ENCODE peak calls at places on chromosomes 16 and 17, in six cellular contexts. One of them, this sample, is unnamed.

GRCh38 chr17:73792994-73793393 is 148.7 kb upstream of the SDK2 start:
- DNase-seq in GM23338: no peak
- DNase-seq in GM12878: no peak
- DNase-seq in HepG2: no peak
- DNase-seq in H1: no peak
- DNase-seq in K562: no peak
- DNase-seq in this sample: no peak

GRCh38 chr17:28370035-28370743 is at the start of gene VTN:
- DNase-seq in GM23338: peak
- DNase-seq in GM12878: no peak
- DNase-seq in HepG2: peak
- DNase-seq in H1: no peak
- DNase-seq in K562: peak
- DNase-seq in this sample: peak

GRCh38 chr17:32569171-32570080 is 82.6 kb downstream of the CDK5R1 start:
- DNase-seq in GM23338: no peak
- DNase-seq in GM12878: peak
- DNase-seq in HepG2: no peak
- DNase-seq in H1: peak
- DNase-seq in K562: no peak
- DNase-seq in this sample: no peak

GRCh38 chr17:55845385-55845784 is 94.5 kb downstream of the PCTP start:
- DNase-seq in GM23338: peak
- DNase-seq in GM12878: no peak
- DNase-seq in HepG2: no peak
- DNase-seq in H1: peak
- DNase-seq in K562: no peak
- DNase-seq in this sample: peak

GRCh38 chr17:75738218-75738802 is 17.1 kb downstream of the ITGB4 start:
- DNase-seq in GM23338: no peak
- DNase-seq in GM12878: no peak
- DNase-seq in HepG2: peak
- DNase-seq in H1: no peak
- DNase-seq in K562: no peak
- DNase-seq in this sample: no peak

GRCh38 chr16:87850009-87851006 is 19.0 kb downstream of the SLC7A5 start:
- DNase-seq in GM23338: peak
- DNase-seq in GM12878: no peak
- DNase-seq in HepG2: peak
- DNase-seq in H1: peak
- DNase-seq in K562: peak
- DNase-seq in this sample: peak

GRCh38 chr16:82882982-82883863 is 256.5 kb downstream of the CDH13 start:
- DNase-seq in GM23338: no peak
- DNase-seq in GM12878: no peak
- DNase-seq in HepG2: no peak
- DNase-seq in H1: no peak
- DNase-seq in K562: no peak
- DNase-seq in this sample: no peak

GRCh38 chr16:2325181-2325580 is 15.3 kb downstream of the ABCA3 start:
- DNase-seq in GM23338: no peak
- DNase-seq in GM12878: no peak
- DNase-seq in HepG2: no peak
- DNase-seq in H1: no peak
- DNase-seq in K562: no peak
- DNase-seq in this sample: no peak

GRCh38 chr17:18981642-18982424 is 22.7 kb downstream of the FAM83G start:
- DNase-seq in GM23338: no peak
- DNase-seq in GM12878: no peak
- DNase-seq in HepG2: peak
- DNase-seq in H1: no peak
- DNase-seq in K562: peak
- DNase-seq in this sample: no peak

GRCh38 chr16:19672378-19672777 is 45.6 kb downstream of the KNOP1 start:
- DNase-seq in GM23338: no peak
- DNase-seq in GM12878: no peak
- DNase-seq in HepG2: no peak
- DNase-seq in H1: no peak
- DNase-seq in K562: no peak
- DNase-seq in this sample: no peak

GRCh38 chr17:55152236-55152635 is 112.5 kb upstream of the HLF start:
- DNase-seq in GM23338: no peak
- DNase-seq in GM12878: no peak
- DNase-seq in HepG2: no peak
- DNase-seq in H1: no peak
- DNase-seq in K562: no peak
- DNase-seq in this sample: no peak

GRCh38 chr17:80063815-80064585 is 27.6 kb downstream of the CCDC40 start:
- DNase-seq in GM23338: no peak
- DNase-seq in GM12878: no peak
- DNase-seq in HepG2: peak
- DNase-seq in H1: no peak
- DNase-seq in K562: peak
- DNase-seq in this sample: no peak

GRCh38 chr16:31474173-31474714 is 2.3 kb downstream of the TGFB1I1 start:
- DNase-seq in GM23338: no peak
- DNase-seq in GM12878: no peak
- DNase-seq in HepG2: no peak
- DNase-seq in H1: no peak
- DNase-seq in K562: peak
- DNase-seq in this sample: no peak

GRCh38 chr17:27808629-27809028 is 8.3 kb upstream of the NOS2 start:
- DNase-seq in GM23338: peak
- DNase-seq in GM12878: peak
- DNase-seq in HepG2: no peak
- DNase-seq in H1: no peak
- DNase-seq in K562: no peak
- DNase-seq in this sample: no peak

GRCh38 chr17:60311936-60312335 is 80.0 kb downstream of the USP32 start:
- DNase-seq in GM23338: no peak
- DNase-seq in GM12878: no peak
- DNase-seq in HepG2: no peak
- DNase-seq in H1: no peak
- DNase-seq in K562: no peak
- DNase-seq in this sample: no peak

GRCh38 chr17:62627219-62627903 is at the start of gene MRC2:
- DNase-seq in GM23338: peak
- DNase-seq in GM12878: no peak
- DNase-seq in HepG2: no peak
- DNase-seq in H1: peak
- DNase-seq in K562: peak
- DNase-seq in this sample: peak

GRCh38 chr17:45646288-45646988 is 137.7 kb upstream of the CRHR1 start:
- DNase-seq in GM23338: no peak
- DNase-seq in GM12878: no peak
- DNase-seq in HepG2: peak
- DNase-seq in H1: no peak
- DNase-seq in K562: no peak
- DNase-seq in this sample: no peak

GRCh38 chr17:27892542-27892865 is 661 bp downstream of the LYRM9 start:
- DNase-seq in GM23338: no peak
- DNase-seq in GM12878: no peak
- DNase-seq in HepG2: no peak
- DNase-seq in H1: no peak
- DNase-seq in K562: no peak
- DNase-seq in this sample: no peak

GRCh38 chr17:34163681-34164080 is 91.4 kb upstream of the CCL2 start:
- DNase-seq in GM23338: peak
- DNase-seq in GM12878: no peak
- DNase-seq in HepG2: peak
- DNase-seq in H1: peak
- DNase-seq in K562: peak
- DNase-seq in this sample: peak

GRCh38 chr17:41976142-41976768 is 9.7 kb downstream of the CNP start:
- DNase-seq in GM23338: no peak
- DNase-seq in GM12878: no peak
- DNase-seq in HepG2: no peak
- DNase-seq in H1: no peak
- DNase-seq in K562: no peak
- DNase-seq in this sample: no peak

GRCh38 chr16:12773216-12773615 is 30.5 kb downstream of the CPPED1 start:
- DNase-seq in GM23338: no peak
- DNase-seq in GM12878: no peak
- DNase-seq in HepG2: no peak
- DNase-seq in H1: no peak
- DNase-seq in K562: no peak
- DNase-seq in this sample: no peak

DNA sequence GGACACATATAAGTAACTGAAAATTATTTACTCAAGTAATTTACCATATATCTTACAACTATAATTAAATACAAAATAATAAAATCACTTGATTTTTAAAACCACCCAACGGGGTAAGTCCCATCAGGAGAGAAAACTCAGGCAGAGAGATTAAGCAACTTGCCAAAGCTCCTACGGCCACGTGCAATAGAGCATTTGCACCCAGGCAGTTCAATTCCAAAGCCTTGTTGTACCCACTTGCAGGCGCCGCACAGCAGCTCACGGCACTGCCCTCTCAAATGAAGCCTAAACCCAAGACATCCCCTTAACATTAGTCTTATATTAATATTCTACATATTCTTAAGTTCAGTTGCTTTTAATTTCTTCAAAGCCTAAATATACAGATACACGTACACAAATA is 75.7 kb downstream of the SPAG9 start:
- DNase-seq in GM23338: no peak
- DNase-seq in GM12878: no peak
- DNase-seq in HepG2: no peak
- DNase-seq in H1: no peak
- DNase-seq in K562: no peak
- DNase-seq in this sample: no peak
- TF ChIP-seq CREB1 in GM23338: no peak
- TF ChIP-seq CREB1 in GM12878: no peak
- TF ChIP-seq CREB1 in HepG2: no peak
- TF ChIP-seq CREB1 in H1: no peak
- TF ChIP-seq CREB1 in K562: no peak
- TF ChIP-seq CREB1 in this sample: no peak

DNA sequence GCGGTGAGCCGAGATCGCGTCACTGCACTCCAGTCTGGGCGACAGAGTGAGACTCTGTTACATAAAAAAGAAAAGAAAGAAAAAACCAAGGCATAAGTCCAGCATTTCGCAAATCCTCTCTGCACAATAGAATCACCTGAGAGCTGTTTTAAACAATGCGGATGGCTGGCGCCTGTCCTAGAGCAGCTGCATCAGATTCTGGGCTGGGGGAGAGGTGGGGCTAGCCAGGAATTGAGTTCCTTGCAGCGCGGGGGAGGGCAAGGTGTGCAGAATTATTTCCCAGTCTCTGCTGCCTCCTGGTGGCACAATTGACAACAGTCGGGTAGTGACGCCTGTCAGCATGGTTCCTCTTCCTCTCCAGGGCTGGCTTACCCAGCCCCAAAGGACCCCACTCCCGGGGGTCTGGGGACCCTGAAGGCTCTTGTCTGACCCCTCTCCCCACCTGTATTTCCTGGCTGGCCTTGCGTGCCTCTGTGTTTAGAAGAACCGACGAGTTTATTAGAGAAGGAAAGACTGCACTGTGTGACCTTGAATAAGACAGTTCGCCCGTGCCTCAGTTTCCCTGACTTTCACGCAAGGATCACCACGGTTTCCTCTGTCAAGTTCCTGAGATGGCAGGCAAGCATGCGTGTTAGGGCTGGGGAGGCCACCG is 41.1 kb upstream of the PLCG2 start:
- DNase-seq in GM23338: peak
- DNase-seq in GM12878: peak
- DNase-seq in HepG2: peak
- DNase-seq in H1: peak
- DNase-seq in K562: peak
- DNase-seq in this sample: peak
- TF ChIP-seq CREB1 in GM23338: peak
- TF ChIP-seq CREB1 in GM12878: peak
- TF ChIP-seq CREB1 in HepG2: no peak
- TF ChIP-seq CREB1 in H1: peak
- TF ChIP-seq CREB1 in K562: no peak
- TF ChIP-seq CREB1 in this sample: no peak

GRCh38 chr16:4855804-4856203 is 8.5 kb downstream of the UBN1 start:
- DNase-seq in GM23338: no peak
- DNase-seq in GM12878: no peak
- DNase-seq in HepG2: no peak
- DNase-seq in H1: no peak
- DNase-seq in K562: no peak
- DNase-seq in this sample: no peak

GRCh38 chr16:4850211-4850610 is 2.9 kb downstream of the UBN1 start:
- DNase-seq in GM23338: no peak
- DNase-seq in GM12878: no peak
- DNase-seq in HepG2: no peak
- DNase-seq in H1: no peak
- DNase-seq in K562: peak
- DNase-seq in this sample: no peak

GRCh38 chr16:4847774-4848587 is 700 bp downstream of the UBN1 start:
- DNase-seq in GM23338: peak
- DNase-seq in GM12878: no peak
- DNase-seq in HepG2: peak
- DNase-seq in H1: no peak
- DNase-seq in K562: peak
- DNase-seq in this sample: peak

GRCh38 chr16:4855371-4855770 is 8.1 kb downstream of the UBN1 start:
- DNase-seq in GM23338: no peak
- DNase-seq in GM12878: no peak
- DNase-seq in HepG2: no peak
- DNase-seq in H1: no peak
- DNase-seq in K562: no peak
- DNase-seq in this sample: no peak

DNA sequence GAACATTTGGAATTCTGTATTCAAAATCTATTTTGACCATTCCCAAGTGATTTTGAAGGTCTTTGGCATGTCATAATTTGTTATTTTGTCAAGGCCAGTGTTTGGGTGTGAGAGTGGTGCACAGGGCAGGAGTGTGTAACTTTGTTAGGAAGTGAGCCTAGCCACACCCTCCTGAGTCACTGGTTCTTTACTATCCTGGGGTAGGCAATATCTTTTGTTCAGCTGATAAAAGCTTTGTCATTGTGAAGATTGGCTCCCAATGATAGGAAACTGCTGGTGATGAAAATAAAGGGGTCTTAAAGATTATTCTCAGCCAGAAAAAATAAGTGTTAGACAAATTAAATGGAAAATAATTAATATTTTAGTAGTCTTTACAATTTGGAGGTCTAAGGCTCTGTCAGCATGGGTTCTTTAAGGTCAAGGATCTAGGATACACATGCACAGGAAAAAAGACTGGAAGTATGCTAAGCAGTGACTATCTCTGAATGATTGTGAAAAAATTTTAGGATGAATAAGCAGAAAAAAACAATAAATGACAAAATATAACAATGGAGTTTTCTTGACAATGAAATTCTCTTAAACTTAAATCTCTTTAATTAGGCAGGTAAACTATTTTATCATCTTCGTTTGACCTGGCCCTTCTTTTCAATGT is 5.1 kb downstream of the UBN1 start:
- DNase-seq in GM23338: no peak
- DNase-seq in GM12878: no peak
- DNase-seq in HepG2: no peak
- DNase-seq in H1: no peak
- DNase-seq in K562: peak
- DNase-seq in this sample: no peak
- TF ChIP-seq CREB1 in GM23338: no peak
- TF ChIP-seq CREB1 in GM12878: no peak
- TF ChIP-seq CREB1 in HepG2: no peak
- TF ChIP-seq CREB1 in H1: no peak
- TF ChIP-seq CREB1 in K562: no peak
- TF ChIP-seq CREB1 in this sample: no peak

GRCh38 chr16:56812884-56813283 is 52.1 kb upstream of the SLC12A3 start:
- DNase-seq in GM23338: no peak
- DNase-seq in GM12878: no peak
- DNase-seq in HepG2: peak
- DNase-seq in H1: no peak
- DNase-seq in K562: no peak
- DNase-seq in this sample: no peak
- TF ChIP-seq CREB1 in GM23338: no peak
- TF ChIP-seq CREB1 in GM12878: no peak
- TF ChIP-seq CREB1 in HepG2: no peak
- TF ChIP-seq CREB1 in H1: no peak
- TF ChIP-seq CREB1 in K562: no peak
- TF ChIP-seq CREB1 in this sample: no peak

This sample was measured in WTC11.